ENCODE peak calls at places on chromosomes 11 and 22, in eight cellular contexts. F is H7; T is tibial nerve; A is IMR-90; W is gastrocnemius medialis; L is psoas muscle; O is cardiac muscle cell; B is CD8-positive, alpha-beta memory T cell. R is an unnamed sample.

GRCh38 chr22:47495102-47495501 is 732.7 kb downstream of the TBC1D22A start:
- DNase-seq in F (no peak), T (no peak), A (no peak), W (no peak), L (no peak), O (no peak), B (peak; percentile 58), R (no peak)

GRCh38 chr11:40104941-40105550 is 1354.4 kb downstream of the LRRC4C start:
- DNase-seq in F (no peak), T (no peak), A (no peak), W (no peak), L (no peak), O (no peak), B (no peak), R (no peak)

GRCh38 chr11:4095509-4096230 is 1.1 kb downstream of the RRM1 start:
- DNase-seq in F (peak; percentile 16), T (no peak), A (peak; percentile 78), W (no peak), L (no peak), O (peak; percentile 63), B (no peak), R (no peak)

GRCh38 chr11:75425422-75425821 is 7.6 kb downstream of the KLHL35 start:
- DNase-seq in F (peak; percentile 95), T (no peak), A (no peak), W (no peak), L (peak; percentile 11), O (no peak), B (no peak), R (no peak)

GRCh38 chr11:30106782-30107181 is 90.0 kb upstream of the KCNA4 start:
- DNase-seq in F (no peak), T (no peak), A (no peak), W (no peak), L (no peak), O (no peak), B (no peak), R (no peak)

GRCh38 chr11:119843760-119844330 is 114.8 kb upstream of the NECTIN1 start:
- DNase-seq in F (no peak), T (no peak), A (no peak), W (no peak), L (no peak), O (no peak), B (no peak), R (peak; percentile 32)

GRCh38 chr11:121841487-121842167 is 274.4 kb downstream of the BLID start:
- DNase-seq in F (peak; percentile 11), T (no peak), A (peak; percentile 83), W (no peak), L (no peak), O (peak; percentile 88), B (no peak), R (peak; percentile 35)

GRCh38 chr22:35065796-35066218 is at the start of gene ISX:
- DNase-seq in F (no peak), T (no peak), A (no peak), W (no peak), L (no peak), O (no peak), B (no peak), R (no peak)

GRCh38 chr11:93740031-93740801 is 1.1 kb downstream of the TAF1D start:
- DNase-seq in F (peak; percentile 33), T (no peak), A (peak; percentile 56), W (no peak), L (no peak), O (peak; percentile 46), B (peak; percentile 21), R (peak; percentile 26)

GRCh38 chr11:128632151-128632791 is 44.9 kb upstream of the ETS1 start:
- DNase-seq in F (peak; percentile 74), T (peak; percentile 36), A (peak; percentile 74), W (no peak), L (no peak), O (peak; percentile 75), B (peak; percentile 37), R (peak; percentile 15)

GRCh38 chr22:20581503-20582170 is 74.2 kb downstream of the MED15 start:
- DNase-seq in F (peak; percentile 66), T (no peak), A (no peak), W (no peak), L (no peak), O (no peak), B (no peak), R (no peak)

GRCh38 chr22:37953062-37953436 is 352 bp downstream of the C22orf23 start:
- DNase-seq in F (peak; percentile 62), T (peak; percentile 22), A (no peak), W (no peak), L (peak; percentile 38), O (no peak), B (no peak), R (no peak)

GRCh38 chr22:25053153-25053805 is 100.8 kb downstream of the KIAA1671 start:
- DNase-seq in F (no peak), T (peak; percentile 50), A (no peak), W (no peak), L (no peak), O (no peak), B (no peak), R (no peak)

GRCh38 chr22:29702025-29702930 is 17.5 kb upstream of the CABP7 start:
- DNase-seq in F (peak; percentile 84), T (no peak), A (peak; percentile 11), W (no peak), L (no peak), O (no peak), B (no peak), R (no peak)

GRCh38 chr11:111759375-111759774 is 6.8 kb downstream of the PPP2R1B start:
- DNase-seq in F (no peak), T (no peak), A (no peak), W (no peak), L (no peak), O (peak; percentile 65), B (no peak), R (no peak)

GRCh38 chr22:47100646-47101045 is 338.2 kb downstream of the TBC1D22A start:
- DNase-seq in F (no peak), T (no peak), A (no peak), W (no peak), L (no peak), O (no peak), B (no peak), R (no peak)

GRCh38 chr22:29477919-29478318 is 2.1 kb upstream of the NEFH start:
- DNase-seq in F (peak; percentile 59), T (no peak), A (no peak), W (no peak), L (no peak), O (no peak), B (no peak), R (no peak)

GRCh38 chr11:20618083-20618482 is 18.7 kb downstream of the SLC6A5 start:
- DNase-seq in F (no peak), T (no peak), A (no peak), W (no peak), L (no peak), O (peak; percentile 82), B (no peak), R (peak; percentile 5)

GRCh38 chr11:34565417-34566208 is 52.0 kb upstream of the ELF5 start:
- DNase-seq in F (peak; percentile 56), T (no peak), A (no peak), W (no peak), L (no peak), O (no peak), B (no peak), R (no peak)

GRCh38 chr11:32068134-32068533 is 22.7 kb upstream of the RCN1 start:
- DNase-seq in F (no peak), T (no peak), A (no peak), W (no peak), L (no peak), O (peak; percentile 74), B (no peak), R (no peak)

GRCh38 chr11:70616938-70617674 is 218.8 kb downstream of the CTTN start:
- DNase-seq in F (no peak), T (no peak), A (no peak), W (no peak), L (no peak), O (no peak), B (no peak), R (no peak)

GRCh38 chr11:62546244-62546936 is at the start of gene AHNAK:
- DNase-seq in F (peak; percentile 93), T (peak; percentile 74), A (peak; percentile 52), W (peak; percentile 88), L (peak; percentile 88), O (peak; percentile 73), B (peak; percentile 71), R (peak; percentile 83)

GRCh38 chr22:37930952-37931440 is 22.4 kb downstream of the C22orf23 start:
- DNase-seq in F (no peak), T (no peak), A (no peak), W (no peak), L (no peak), O (no peak), B (no peak), R (no peak)

GRCh38 chr11:68914761-68915160 is 11.1 kb downstream of the IGHMBP2 start:
- DNase-seq in F (peak; percentile 22), T (no peak), A (no peak), W (no peak), L (no peak), O (no peak), B (no peak), R (no peak)
- H3K36me3 ChIP-seq in F (peaks cover 23% of the 10 kb centered on the region), T (peaks cover 4% of the 10 kb centered on the region), A (peaks cover 59% of the 10 kb centered on the region), W (peaks cover 3% of the 10 kb centered on the region), L (peaks cover 99% of the 10 kb centered on the region), O (peaks cover 28% of the 10 kb centered on the region), B (peaks cover 36% of the 10 kb centered on the region), R (peaks cover 44% of the 10 kb centered on the region)

GRCh38 chr22:39682994-39683393 is 112.4 kb downstream of the CACNA1I start:
- DNase-seq in F (no peak), T (no peak), A (no peak), W (no peak), L (no peak), O (no peak), B (no peak), R (no peak)
- H3K27me3 ChIP-seq in F (no peaks in the 10 kb centered on the region), T (peaks cover 34% of the 10 kb centered on the region), A (peaks cover 36% of the 10 kb centered on the region), W (peaks cover 17% of the 10 kb centered on the region), L (peaks cover 50% of the 10 kb centered on the region), O (no peaks in the 10 kb centered on the region), B (no peaks in the 10 kb centered on the region), R (no peaks in the 10 kb centered on the region)

DNA sequence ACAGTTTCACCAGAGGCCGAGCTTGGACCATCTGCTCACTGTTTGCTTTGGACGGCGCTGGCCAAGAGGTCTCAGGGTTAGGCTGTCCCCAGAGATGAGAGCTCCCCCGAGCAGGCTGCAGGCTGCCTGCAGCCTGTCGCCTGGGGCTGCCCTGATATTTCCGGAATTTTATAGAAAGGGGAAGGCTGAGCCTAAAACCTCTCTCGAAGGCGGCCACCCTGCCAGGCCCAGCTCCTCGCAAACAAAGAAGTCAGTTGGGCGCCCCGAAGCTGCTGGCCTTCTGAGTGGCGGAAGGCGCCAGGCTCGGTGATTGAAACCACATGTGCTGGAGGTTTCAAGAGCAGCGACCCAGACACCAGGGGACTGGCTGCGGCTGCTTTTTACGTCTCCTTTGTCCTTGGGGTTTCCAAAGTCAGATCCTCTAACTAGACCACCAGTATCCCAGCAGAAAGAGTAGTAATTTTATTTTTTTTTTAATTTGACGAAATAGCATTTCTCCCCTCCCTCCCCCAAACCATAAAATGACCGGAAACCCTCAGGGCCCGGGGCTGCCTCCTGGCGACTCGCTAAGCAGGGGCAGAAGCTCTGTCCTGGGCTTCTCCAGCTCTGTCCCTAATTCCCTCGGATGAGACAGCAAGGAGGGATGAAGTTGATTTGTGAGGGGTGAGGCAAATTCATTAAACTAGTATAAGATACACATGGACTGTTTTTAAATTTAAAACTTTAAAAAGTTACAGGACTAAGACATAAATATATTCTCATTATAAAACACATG is 57.4 kb downstream of the CLMP start:
- DNase-seq in F (peak; percentile 81), T (peak; percentile 72), A (peak; percentile 75), W (peak; percentile 65), L (peak; percentile 80), O (peak; percentile 91), B (no peak), R (peak; percentile 77)
- H3K4me3 ChIP-seq in F (no peak overlapping the region), T (peak overlapping the region; percentile 7), A (no peak overlapping the region), W (peak overlapping the region; percentile 22), L (peak overlapping the region; percentile 30), O (no peak overlapping the region), B (no peak overlapping the region), R (no peak overlapping the region)

GRCh38 chr11:44936951-44937543 is 13.6 kb downstream of the TP53I11 start:
- DNase-seq in F (peak; percentile 67), T (no peak), A (no peak), W (no peak), L (no peak), O (no peak), B (no peak), R (no peak)
- H3K36me3 ChIP-seq in F (peaks cover 3% of the 10 kb centered on the region), T (no peaks in the 10 kb centered on the region), A (peaks cover 40% of the 10 kb centered on the region), W (no peaks in the 10 kb centered on the region), L (no peaks in the 10 kb centered on the region), O (no peaks in the 10 kb centered on the region), B (no peaks in the 10 kb centered on the region), R (peaks cover 8% of the 10 kb centered on the region)